ENCODE peak calls at places on chromosomes 7 and 10, in six cellular contexts. R is mammary epithelial cell, Q is fibroblast of lung, P is transverse colon, K is GM12864, X is cardiac muscle cell. U is an unnamed sample.

GRCh38 chr7:155656891-155657290 is 12.4 kb downstream of the RBM33 start:
- DNase-seq in X (no peak), K (no peak), Q (no peak), R (no peak), P (no peak), U (no peak)

GRCh38 chr10:98038333-98038732 is 7.9 kb upstream of the CRTAC1 start:
- DNase-seq in X (no peak), P (no peak), Q (no peak), K (no peak), R (no peak), U (no peak)

GRCh38 chr7:2609001-2609411 is 22.8 kb upstream of the TTYH3 start:
- DNase-seq in X (peak; percentile 52), Q (no peak), P (no peak), K (no peak), R (no peak), U (peak; percentile 46)

GRCh38 chr10:12945709-12946359 is 55.7 kb downstream of the CCDC3 start:
- DNase-seq in R (no peak), Q (peak; percentile 23), K (peak; percentile 2), P (no peak), X (no peak), U (no peak)

GRCh38 chr7:102303669-102304422 is 17.2 kb downstream of the SH2B2 start:
- DNase-seq in P (no peak), K (no peak), R (no peak), X (no peak), Q (no peak), U (peak; percentile 48)

GRCh38 chr7:69617364-69617763 is 19.1 kb downstream of the AUTS2 start:
- DNase-seq in X (no peak), K (no peak), P (no peak), R (no peak), Q (no peak), U (no peak)

GRCh38 chr10:43195557-43195956 is 57.3 kb downstream of the CSGALNACT2 start:
- DNase-seq in X (no peak), Q (no peak), K (no peak), R (no peak), P (no peak), U (no peak)

GRCh38 chr7:106068538-106068961 is 43.6 kb downstream of the SYPL1 start:
- DNase-seq in Q (no peak), R (no peak), P (no peak), X (no peak), K (no peak), U (no peak)

GRCh38 chr10:13939391-13939790 is 352.6 kb downstream of the PRPF18 start:
- DNase-seq in X (peak; percentile 38), K (no peak), P (no peak), Q (peak; percentile 72), R (no peak), U (no peak)

GRCh38 chr7:115775981-115776380 is 254.6 kb downstream of the TFEC start:
- DNase-seq in Q (no peak), K (no peak), X (no peak), P (no peak), R (no peak), U (no peak)
- H3K4me3 ChIP-seq in Q (no peak overlapping the region), K (no peak overlapping the region), X (no peak overlapping the region), P (no peak overlapping the region), R (no peak overlapping the region), U (no peak overlapping the region)

GRCh38 chr10:8499312-8499711 is 444.8 kb downstream of the GATA3 start:
- DNase-seq in X (no peak), R (peak; percentile 4), K (no peak), P (no peak), Q (no peak), U (no peak)
- H3K4me3 ChIP-seq in X (no peak overlapping the region), R (no peak overlapping the region), K (no peak overlapping the region), P (no peak overlapping the region), Q (no peak overlapping the region), U (no peak overlapping the region)

GRCh38 chr7:92813390-92814024 is 22.9 kb downstream of the CDK6 start:
- DNase-seq in R (peak; percentile 31), X (peak; percentile 32), P (no peak), K (no peak), Q (peak; percentile 72), U (no peak)
- H3K4me3 ChIP-seq in R (no peak overlapping the region), X (no peak overlapping the region), P (no peak overlapping the region), K (no peak overlapping the region), Q (no peak overlapping the region), U (no peak overlapping the region)

GRCh38 chr7:84149573-84149972 is 45.0 kb downstream of the SEMA3A start:
- DNase-seq in X (no peak), P (no peak), Q (no peak), K (no peak), R (no peak), U (no peak)
- H3K4me3 ChIP-seq in X (peak overlapping the region; percentile 55), P (no peak overlapping the region), Q (no peak overlapping the region), K (no peak overlapping the region), R (no peak overlapping the region), U (no peak overlapping the region)

GRCh38 chr10:323651-324293 is 188.5 kb downstream of the ZMYND11 start:
- DNase-seq in R (peak; percentile 87), K (no peak), X (peak; percentile 97), Q (peak; percentile 97), P (peak; percentile 52), U (no peak)
- H3K4me3 ChIP-seq in R (no peak overlapping the region), K (no peak overlapping the region), X (no peak overlapping the region), Q (no peak overlapping the region), P (no peak overlapping the region), U (no peak overlapping the region)

DNA sequence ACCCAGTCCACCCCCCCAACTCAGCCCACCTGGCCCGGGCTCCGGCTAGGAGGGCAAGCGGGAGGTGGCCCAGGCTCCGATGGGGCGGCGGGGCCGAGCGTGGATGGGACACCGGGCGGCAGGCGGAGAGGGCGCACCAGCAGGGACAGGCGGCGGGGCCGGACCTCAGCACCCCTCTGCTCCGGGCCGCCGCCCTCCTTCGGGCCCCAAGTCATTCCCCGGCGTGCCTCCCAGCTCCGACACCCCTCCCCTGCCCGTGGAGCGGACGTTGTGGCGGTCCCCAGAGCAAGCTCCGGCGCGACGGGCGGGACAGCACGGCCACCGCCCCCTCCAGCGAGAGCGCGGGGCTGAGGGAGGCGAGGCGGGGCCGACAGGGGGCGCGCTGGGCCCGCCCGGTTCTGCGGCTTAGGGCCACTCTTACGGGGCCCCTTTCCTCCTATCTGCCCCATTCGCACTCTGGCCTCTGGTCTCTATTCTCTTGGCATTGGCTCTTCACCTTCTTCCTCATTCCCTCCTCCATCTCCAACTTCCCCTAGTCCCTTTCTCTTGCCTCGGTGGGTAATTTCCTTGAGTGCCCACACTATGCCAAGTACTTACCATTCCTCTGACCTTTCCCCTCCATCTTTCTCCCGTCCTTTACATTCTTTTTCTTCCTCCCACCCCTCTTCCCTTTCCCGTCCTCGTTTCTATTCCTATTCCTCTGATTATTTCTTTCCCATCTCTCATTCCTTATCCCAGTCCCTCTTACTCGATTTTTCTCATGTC is 710 bp upstream of the GBX1 start:
- DNase-seq in P (peak; percentile 46), X (no peak), R (no peak), Q (no peak), K (no peak), U (peak; percentile 57)
- H3K4me3 ChIP-seq in P (peak overlapping the region; percentile 20), X (peak overlapping the region; percentile 49), R (peak overlapping the region; percentile 25), Q (no peak overlapping the region), K (no peak overlapping the region), U (peak overlapping the region; percentile 58)

DNA sequence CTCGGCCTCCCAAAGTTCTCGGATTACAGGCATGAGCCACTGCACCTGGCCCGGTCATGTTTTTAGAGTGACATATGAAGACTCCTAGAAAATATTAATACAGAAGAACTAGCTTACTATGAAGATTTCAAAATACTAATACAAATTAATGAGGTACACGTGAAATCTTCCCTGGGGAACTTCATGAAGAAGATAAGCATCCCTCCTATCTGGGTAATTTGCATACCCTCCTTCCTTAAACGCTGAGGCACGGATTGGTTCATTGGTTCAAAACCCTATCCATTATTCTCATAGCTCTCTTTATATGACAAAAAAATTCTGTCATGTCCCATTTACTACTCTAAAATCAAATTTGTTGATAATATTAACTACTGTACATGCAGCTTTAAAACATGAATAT is 224.8 kb upstream of the KLF14 start:
- DNase-seq in Q (no peak), K (no peak), R (no peak), P (no peak), X (no peak), U (no peak)
- H3K4me3 ChIP-seq in Q (no peak overlapping the region), K (peak overlapping the region; percentile 89), R (no peak overlapping the region), P (no peak overlapping the region), X (no peak overlapping the region), U (no peak overlapping the region)

DNA sequence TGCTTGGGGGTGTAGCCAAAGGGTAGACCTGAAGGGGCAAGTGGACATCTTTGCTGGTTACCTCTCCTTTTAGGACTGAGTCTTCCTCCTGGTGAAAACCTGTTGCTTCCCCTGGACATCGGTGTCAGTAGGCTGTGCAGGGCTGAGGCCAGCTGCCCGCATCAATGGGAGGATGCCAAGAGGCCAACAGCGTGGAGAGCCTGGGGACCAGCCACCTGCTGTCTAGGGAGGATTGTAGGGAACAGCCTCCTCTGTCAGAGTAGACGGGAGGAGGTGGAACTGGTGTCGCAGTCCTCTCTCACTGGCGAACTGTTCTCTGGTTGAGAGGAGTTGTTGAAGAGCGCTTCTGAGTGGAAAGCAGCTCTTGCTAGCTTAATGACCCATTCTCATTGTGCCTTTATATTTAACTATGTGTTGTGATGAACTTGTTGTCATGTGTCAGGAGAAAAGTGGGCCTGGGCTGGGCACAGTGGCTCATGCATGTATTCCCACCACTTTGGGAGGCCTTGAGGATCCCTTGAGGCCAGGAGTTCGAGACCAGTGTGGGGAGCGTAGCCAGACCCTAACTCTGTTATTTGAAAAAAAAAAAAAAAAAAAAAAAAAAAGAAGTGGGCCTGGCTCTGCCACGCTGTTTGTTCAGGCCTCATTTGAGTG is 1.8 kb downstream of the SUFU start:
- DNase-seq in K (no peak), Q (no peak), P (no peak), X (no peak), R (no peak), U (no peak)
- H3K4me3 ChIP-seq in K (no peak overlapping the region), Q (peak overlapping the region; percentile 86), P (no peak overlapping the region), X (no peak overlapping the region), R (no peak overlapping the region), U (no peak overlapping the region)

GRCh38 chr7:100896743-100897051 is 1.0 kb upstream of the ACHE start:
- DNase-seq in Q (no peak), K (no peak), P (no peak), R (no peak), X (no peak), U (no peak)
- H3K4me3 ChIP-seq in Q (no peak overlapping the region), K (no peak overlapping the region), P (no peak overlapping the region), R (no peak overlapping the region), X (peak overlapping the region; percentile 62), U (peak overlapping the region; percentile 22)

DNA sequence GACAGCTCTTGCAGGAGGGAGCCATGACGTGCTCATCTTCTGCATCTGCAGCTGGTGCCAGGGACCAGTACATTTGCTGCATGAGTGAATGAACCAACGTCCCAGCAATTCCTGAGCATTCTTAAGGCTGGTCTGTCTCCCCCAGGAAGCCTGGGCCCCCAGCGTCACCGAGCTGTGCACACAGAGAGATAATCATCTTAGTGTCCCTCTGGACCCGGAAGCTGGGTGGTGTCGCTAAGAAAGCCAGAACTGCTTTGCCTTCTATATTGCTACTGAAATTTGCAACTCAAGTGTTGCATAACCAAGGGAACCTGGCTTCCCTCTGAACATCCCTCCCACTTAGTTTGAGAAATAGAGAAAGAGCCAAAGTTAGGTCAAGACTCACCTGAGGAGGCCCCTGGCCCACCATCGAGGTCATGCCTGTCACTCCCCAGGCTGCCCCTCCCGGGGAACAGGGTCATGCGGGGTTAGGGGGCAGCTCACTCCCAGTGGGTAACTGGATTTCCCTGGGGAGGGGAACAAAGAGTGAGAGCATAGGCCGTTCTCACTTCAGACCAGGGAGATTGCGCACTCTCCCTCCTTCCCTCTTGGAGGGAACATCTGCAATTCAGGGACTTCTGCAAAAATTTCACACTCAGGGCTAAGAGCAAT is 221.6 kb downstream of the ARHGAP12 start:
- DNase-seq in Q (no peak), R (no peak), K (peak; percentile 27), X (peak; percentile 30), P (no peak), U (peak; percentile 14)
- H3K4me3 ChIP-seq in Q (no peak overlapping the region), R (no peak overlapping the region), K (peak overlapping the region; percentile 1), X (no peak overlapping the region), P (no peak overlapping the region), U (no peak overlapping the region)

U was measured in WERI-Rb-1.